ENCODE peak calls at places on chromosomes 4 and X, in six cellular contexts. O is NCI-H345; I is HFF-Myc; W is stimulated activated CD8-positive, alpha-beta memory T cell treated with anti-CD3 and anti-CD28 coated beads, Interleukin-2, amount 100 ng/mL, for 1 hour; N is lung; F is HCEC 1CT. P is an unnamed sample.

GRCh38 chr4:105291920-105292319 is 145.2 kb downstream of the TET2 start:
- DNase-seq in O (no peak), F (no peak), W (no peak), N (no peak), I (no peak), P (no peak)

GRCh38 chrX:46168254-46168653 is 377.0 kb downstream of the ZNF674 start:
- DNase-seq in I (no peak), F (no peak), W (no peak), N (no peak), O (no peak), P (no peak)

GRCh38 chr4:107058828-107059227 is 22.7 kb upstream of the DKK2 start:
- DNase-seq in I (no peak), O (no peak), N (no peak), F (peak), W (no peak), P (no peak)

GRCh38 chrX:121028419-121028818 is 19.0 kb upstream of the GLUD2 start:
- DNase-seq in W (no peak), N (no peak), O (no peak), I (no peak), F (no peak), P (no peak)

GRCh38 chr4:151627491-151627890 is 133.3 kb downstream of the GATB start:
- DNase-seq in N (no peak), F (peak), O (no peak), I (no peak), W (no peak), P (no peak)

GRCh38 chr4:27759621-27760020 is 899.0 kb downstream of the STIM2 start:
- DNase-seq in I (no peak), N (no peak), O (no peak), F (no peak), W (no peak), P (no peak)

GRCh38 chrX:154419688-154420401 is 8.5 kb downstream of the TAFAZZIN start:
- DNase-seq in F (no peak), N (no peak), I (no peak), O (peak), W (no peak), P (no peak)

GRCh38 chr4:176664964-176665363 is 127.8 kb downstream of the VEGFC start:
- DNase-seq in O (no peak), W (no peak), F (no peak), I (no peak), N (no peak), P (no peak)

GRCh38 chr4:18113710-18114331 is 92.3 kb upstream of the LCORL start:
- DNase-seq in W (no peak), O (no peak), I (no peak), F (no peak), N (no peak), P (no peak)

GRCh38 chrX:132092439-132093065 is 35.3 kb downstream of the FRMD7 start:
- DNase-seq in F (peak), O (peak), I (peak), W (peak), N (peak), P (peak)

GRCh38 chr4:61246003-61246402 is 45.9 kb downstream of the ADGRL3 start:
- DNase-seq in F (no peak), I (no peak), N (no peak), W (no peak), O (no peak), P (no peak)

GRCh38 chr4:51942108-51942832 is 77.9 kb downstream of the LRRC66 start:
- DNase-seq in N (no peak), I (no peak), W (no peak), O (no peak), F (no peak), P (no peak)

GRCh38 chr4:84750260-84750955 is 167.5 kb downstream of the CDS1 start:
- DNase-seq in F (peak), W (no peak), N (no peak), O (peak), I (peak), P (peak)

GRCh38 chrX:154013614-154014360 is 5.9 kb downstream of the IRAK1 start:
- DNase-seq in F (no peak), O (peak), W (no peak), I (no peak), N (no peak), P (no peak)

GRCh38 chrX:50430917-50431316 is 39.7 kb downstream of the DGKK start:
- DNase-seq in N (no peak), W (no peak), F (no peak), I (no peak), O (no peak), P (no peak)

GRCh38 chr4:143356493-143356892 is 19.8 kb downstream of the GAB1 start:
- DNase-seq in W (no peak), F (no peak), I (no peak), N (no peak), O (peak), P (no peak)

GRCh38 chr4:1090465-1091440 is 22.6 kb downstream of the RNF212 start:
- DNase-seq in W (no peak), F (no peak), O (no peak), N (no peak), I (no peak), P (no peak)

GRCh38 chr4:673349-674091 is 556 bp downstream of the ATP5ME start:
- DNase-seq in W (no peak), N (peak), O (no peak), I (no peak), F (no peak), P (no peak)

GRCh38 chr4:175456131-175456530 is 355.9 kb downstream of the GPM6A start:
- DNase-seq in I (no peak), N (no peak), O (no peak), F (no peak), W (no peak), P (no peak)

GRCh38 chr4:18100657-18101056 is 79.1 kb upstream of the LCORL start:
- DNase-seq in I (no peak), F (no peak), O (no peak), W (no peak), N (no peak), P (no peak)

GRCh38 chr4:159768011-159768410 is 665.1 kb downstream of the RAPGEF2 start:
- DNase-seq in F (no peak), I (no peak), W (no peak), N (no peak), O (no peak), P (no peak)

GRCh38 chrX:33133320-33133719 is 78.0 kb downstream of the DMD start:
- DNase-seq in I (no peak), N (no peak), W (no peak), O (peak), F (no peak), P (no peak)

GRCh38 chr4:94354474-94354896 is 11.8 kb upstream of the HPGDS start:
- DNase-seq in N (no peak), O (no peak), W (no peak), I (no peak), F (no peak), P (no peak)

GRCh38 chr4:52837716-52838558 is 24.2 kb upstream of the RASL11B start:
- DNase-seq in I (no peak), W (no peak), F (peak), N (no peak), O (no peak), P (no peak)

GRCh38 chrX:97267916-97268680 is 384.4 kb downstream of the RPA4 start:
- DNase-seq in I (no peak), O (no peak), W (no peak), N (no peak), F (peak), P (peak)

GRCh38 chrX:13377537-13377936 is 57.7 kb upstream of the ATXN3L start:
- DNase-seq in I (peak), F (peak), N (no peak), W (no peak), O (no peak), P (peak)

GRCh38 chr4:146522862-146523205 is 1.1 kb upstream of the SLC10A7 start:
- DNase-seq in N (no peak), I (no peak), O (no peak), W (no peak), F (no peak), P (no peak)

GRCh38 chr4:26132858-26133257 is 188.0 kb upstream of the RBPJ start:
- DNase-seq in I (no peak), W (no peak), F (no peak), O (no peak), N (no peak), P (no peak)

GRCh38 chr4:89001647-89002518 is 55.1 kb downstream of the FAM13A start:
- DNase-seq in W (no peak), O (peak), F (no peak), N (no peak), I (no peak), P (no peak)

GRCh38 chr4:52982246-52982950 is 120.3 kb downstream of the RASL11B start:
- DNase-seq in O (peak), W (no peak), I (no peak), F (peak), N (no peak), P (no peak)

GRCh38 chr4:141027421-141027820 is 105.8 kb downstream of the RNF150 start:
- DNase-seq in F (peak), N (peak), I (no peak), O (peak), W (no peak), P (no peak)

GRCh38 chr4:55312491-55313101 is 33.4 kb upstream of the SRD5A3 start:
- DNase-seq in F (peak), I (peak), N (peak), W (no peak), O (no peak), P (peak)

GRCh38 chr4:29311231-29311630 is 1408.9 kb upstream of the PCDH7 start:
- DNase-seq in N (no peak), O (no peak), W (no peak), F (no peak), I (no peak), P (no peak)

GRCh38 chrX:97984641-97985040 is 1100.9 kb downstream of the RPA4 start:
- DNase-seq in F (no peak), W (no peak), I (no peak), N (no peak), O (no peak), P (no peak)

GRCh38 chrX:85244411-85245210 is 820 bp downstream of the ZNF711 start:
- DNase-seq in F (no peak), I (no peak), N (no peak), O (peak), W (no peak), P (no peak)

GRCh38 chrX:39981946-39982345 is 115.8 kb downstream of the BCOR start:
- DNase-seq in F (no peak), W (no peak), O (no peak), N (no peak), I (no peak), P (no peak)

GRCh38 chrX:40096395-40097091 is 1.2 kb downstream of the BCOR start:
- DNase-seq in F (peak), N (no peak), W (peak), I (no peak), O (peak), P (no peak)

GRCh38 chr4:82247629-82248028 is 126.2 kb downstream of the HNRNPD start:
- DNase-seq in F (no peak), N (no peak), O (no peak), I (no peak), W (no peak), P (no peak)

GRCh38 chr4:161252520-161253141 is 911.2 kb downstream of the FSTL5 start:
- DNase-seq in F (no peak), I (no peak), N (no peak), O (no peak), W (no peak), P (no peak)

P was measured in AG09319.